ENCODE peak calls at places on chromosomes 6 and 20, in six cellular contexts. One of them, this sample, is unnamed.
A peak's percentile ranks its signal among the peaks of the same experiment; 100 is the strongest.

GRCh38 chr20:44137210-44137781 is 49.7 kb downstream of the JPH2 start:
- DNase-seq in GM12878: no peak
- DNase-seq in fibroblast of mammary gland: no peak
- DNase-seq in upper lobe of right lung: no peak
- DNase-seq in endodermal cell: peak; percentile 94
- DNase-seq in psoas muscle: peak; percentile 82
- DNase-seq in this sample: no peak

GRCh38 chr6:13581700-13582229 is 7.4 kb downstream of the SIRT5 start:
- DNase-seq in endodermal cell: no peak
- DNase-seq in upper lobe of right lung: no peak
- DNase-seq in fibroblast of mammary gland: no peak
- DNase-seq in GM12878: no peak
- DNase-seq in psoas muscle: no peak
- DNase-seq in this sample: no peak

GRCh38 chr6:8556370-8557018 is 121.1 kb upstream of the SLC35B3 start:
- DNase-seq in fibroblast of mammary gland: peak; percentile 78
- DNase-seq in GM12878: no peak
- DNase-seq in psoas muscle: no peak
- DNase-seq in upper lobe of right lung: no peak
- DNase-seq in endodermal cell: no peak
- DNase-seq in this sample: peak; percentile 3

GRCh38 chr20:23132930-23133559 is 46.9 kb upstream of the CD93 start:
- DNase-seq in fibroblast of mammary gland: no peak
- DNase-seq in GM12878: no peak
- DNase-seq in endodermal cell: no peak
- DNase-seq in psoas muscle: no peak
- DNase-seq in upper lobe of right lung: no peak
- DNase-seq in this sample: no peak

GRCh38 chr6:114844359-114844758 is 501.5 kb upstream of the HS3ST5 start:
- DNase-seq in psoas muscle: no peak
- DNase-seq in upper lobe of right lung: no peak
- DNase-seq in fibroblast of mammary gland: no peak
- DNase-seq in GM12878: no peak
- DNase-seq in endodermal cell: no peak
- DNase-seq in this sample: no peak

GRCh38 chr6:75374913-75375530 is 90.4 kb upstream of the TMEM30A start:
- DNase-seq in fibroblast of mammary gland: no peak
- DNase-seq in psoas muscle: no peak
- DNase-seq in upper lobe of right lung: no peak
- DNase-seq in endodermal cell: peak; percentile 72
- DNase-seq in GM12878: no peak
- DNase-seq in this sample: no peak

GRCh38 chr20:8129211-8129986 is 2.7 kb upstream of the PLCB1 start:
- DNase-seq in psoas muscle: no peak
- DNase-seq in GM12878: no peak
- DNase-seq in upper lobe of right lung: no peak
- DNase-seq in fibroblast of mammary gland: no peak
- DNase-seq in endodermal cell: no peak
- DNase-seq in this sample: no peak

GRCh38 chr6:124924333-124924759 is 37.9 kb upstream of the RNF217 start:
- DNase-seq in upper lobe of right lung: no peak
- DNase-seq in GM12878: no peak
- DNase-seq in fibroblast of mammary gland: no peak
- DNase-seq in psoas muscle: no peak
- DNase-seq in endodermal cell: no peak
- DNase-seq in this sample: no peak

GRCh38 chr6:150233797-150234399 is 91.1 kb downstream of the PPP1R14C start:
- DNase-seq in endodermal cell: no peak
- DNase-seq in GM12878: no peak
- DNase-seq in upper lobe of right lung: no peak
- DNase-seq in psoas muscle: no peak
- DNase-seq in fibroblast of mammary gland: no peak
- DNase-seq in this sample: no peak

GRCh38 chr6:120826253-120826652 is 508.0 kb downstream of the TBC1D32 start:
- DNase-seq in psoas muscle: no peak
- DNase-seq in endodermal cell: peak; percentile 87
- DNase-seq in upper lobe of right lung: no peak
- DNase-seq in GM12878: no peak
- DNase-seq in fibroblast of mammary gland: peak; percentile 6
- DNase-seq in this sample: no peak

GRCh38 chr6:163324928-163325784 is 89.4 kb upstream of the QKI start:
- DNase-seq in GM12878: no peak
- DNase-seq in endodermal cell: no peak
- DNase-seq in fibroblast of mammary gland: no peak
- DNase-seq in psoas muscle: no peak
- DNase-seq in upper lobe of right lung: no peak
- DNase-seq in this sample: no peak

GRCh38 chr6:160945516-160946177 is 45.9 kb upstream of the MAP3K4 start:
- DNase-seq in fibroblast of mammary gland: no peak
- DNase-seq in endodermal cell: peak; percentile 62
- DNase-seq in psoas muscle: no peak
- DNase-seq in upper lobe of right lung: no peak
- DNase-seq in GM12878: no peak
- DNase-seq in this sample: no peak

GRCh38 chr20:64232794-64233193 is 22.8 kb upstream of the PCMTD2 start:
- DNase-seq in endodermal cell: no peak
- DNase-seq in upper lobe of right lung: peak; percentile 30
- DNase-seq in GM12878: no peak
- DNase-seq in fibroblast of mammary gland: no peak
- DNase-seq in psoas muscle: peak; percentile 51
- DNase-seq in this sample: no peak

GRCh38 chr20:49850463-49851233 is 38.0 kb downstream of the SLC9A8 start:
- DNase-seq in fibroblast of mammary gland: no peak
- DNase-seq in upper lobe of right lung: no peak
- DNase-seq in psoas muscle: no peak
- DNase-seq in GM12878: no peak
- DNase-seq in endodermal cell: no peak
- DNase-seq in this sample: no peak

GRCh38 chr20:3406481-3407425 is 716 bp downstream of the DNAAF9 start:
- DNase-seq in upper lobe of right lung: peak; percentile 65
- DNase-seq in GM12878: no peak
- DNase-seq in psoas muscle: peak; percentile 75
- DNase-seq in endodermal cell: peak; percentile 64
- DNase-seq in fibroblast of mammary gland: peak; percentile 83
- DNase-seq in this sample: no peak

GRCh38 chr6:112215901-112216300 is 38.5 kb downstream of the LAMA4 start:
- DNase-seq in endodermal cell: no peak
- DNase-seq in upper lobe of right lung: no peak
- DNase-seq in psoas muscle: no peak
- DNase-seq in fibroblast of mammary gland: no peak
- DNase-seq in GM12878: no peak
- DNase-seq in this sample: no peak

GRCh38 chr6:33728438-33728837 is 16.9 kb upstream of the UQCC2 start:
- DNase-seq in upper lobe of right lung: no peak
- DNase-seq in fibroblast of mammary gland: no peak
- DNase-seq in GM12878: no peak
- DNase-seq in endodermal cell: no peak
- DNase-seq in psoas muscle: peak; percentile 77
- DNase-seq in this sample: no peak

GRCh38 chr6:153698001-153698400 is 341.0 kb upstream of the OPRM1 start:
- DNase-seq in GM12878: no peak
- DNase-seq in fibroblast of mammary gland: no peak
- DNase-seq in endodermal cell: no peak
- DNase-seq in upper lobe of right lung: no peak
- DNase-seq in psoas muscle: no peak
- DNase-seq in this sample: no peak

GRCh38 chr6:3455490-3456394 is 1.1 kb downstream of the SLC22A23 start:
- DNase-seq in endodermal cell: peak; percentile 82
- DNase-seq in GM12878: no peak
- DNase-seq in fibroblast of mammary gland: no peak
- DNase-seq in psoas muscle: peak; percentile 69
- DNase-seq in upper lobe of right lung: peak; percentile 73
- DNase-seq in this sample: no peak

GRCh38 chr6:117906454-117906904 is 585 bp upstream of the SLC35F1 start:
- DNase-seq in fibroblast of mammary gland: no peak
- DNase-seq in endodermal cell: no peak
- DNase-seq in upper lobe of right lung: no peak
- DNase-seq in psoas muscle: no peak
- DNase-seq in GM12878: peak; percentile 8
- DNase-seq in this sample: no peak
- H3K4me3 ChIP-seq in fibroblast of mammary gland: no peak overlapping the region
- H3K4me3 ChIP-seq in endodermal cell: peak overlapping the region; percentile 81
- H3K4me3 ChIP-seq in upper lobe of right lung: peak overlapping the region; percentile 25
- H3K4me3 ChIP-seq in psoas muscle: peak overlapping the region; percentile 73
- H3K4me3 ChIP-seq in GM12878: no peak overlapping the region
- H3K4me3 ChIP-seq in this sample: no peak overlapping the region

GRCh38 chr20:39283464-39283863 is 321.3 kb downstream of the DHX35 start:
- DNase-seq in endodermal cell: no peak
- DNase-seq in psoas muscle: no peak
- DNase-seq in fibroblast of mammary gland: no peak
- DNase-seq in GM12878: no peak
- DNase-seq in upper lobe of right lung: no peak
- DNase-seq in this sample: no peak
- TF ChIP-seq CTCF in endodermal cell: peak; percentile 62
- TF ChIP-seq CTCF in psoas muscle: no peak
- TF ChIP-seq CTCF in fibroblast of mammary gland: peak; percentile 6
- TF ChIP-seq CTCF in GM12878: peak; percentile 12
- TF ChIP-seq CTCF in upper lobe of right lung: no peak
- TF ChIP-seq CTCF in this sample: no peak

DNA sequence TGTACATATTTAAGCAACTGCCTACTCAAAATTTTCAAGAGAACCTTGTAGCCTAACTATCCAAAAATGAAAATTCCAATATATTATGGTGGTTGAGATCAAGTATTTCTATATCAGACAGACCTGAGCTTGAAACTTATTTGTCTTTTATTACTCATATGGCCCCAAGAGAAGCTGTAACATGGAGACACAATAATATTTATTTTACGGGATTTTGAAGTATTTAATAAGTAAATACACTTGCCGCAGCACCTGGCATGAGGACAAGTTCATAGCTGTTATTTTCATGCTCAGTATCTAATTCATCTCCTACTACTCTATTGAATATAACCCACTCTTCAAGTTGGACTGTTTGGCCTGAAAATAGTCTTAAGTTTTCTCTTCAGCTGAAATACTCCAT is 28.0 kb downstream of the PTPRK start:
- DNase-seq in upper lobe of right lung: no peak
- DNase-seq in endodermal cell: no peak
- DNase-seq in fibroblast of mammary gland: no peak
- DNase-seq in psoas muscle: no peak
- DNase-seq in GM12878: no peak
- DNase-seq in this sample: no peak
- H3K4me3 ChIP-seq in upper lobe of right lung: no peak overlapping the region
- H3K4me3 ChIP-seq in endodermal cell: peak overlapping the region; percentile 16
- H3K4me3 ChIP-seq in fibroblast of mammary gland: no peak overlapping the region
- H3K4me3 ChIP-seq in psoas muscle: peak overlapping the region; percentile 58
- H3K4me3 ChIP-seq in GM12878: no peak overlapping the region
- H3K4me3 ChIP-seq in this sample: no peak overlapping the region

GRCh38 chr6:90695316-90695715 is 108.4 kb upstream of the MAP3K7 start:
- DNase-seq in upper lobe of right lung: no peak
- DNase-seq in endodermal cell: no peak
- DNase-seq in GM12878: no peak
- DNase-seq in fibroblast of mammary gland: no peak
- DNase-seq in psoas muscle: no peak
- DNase-seq in this sample: no peak

GRCh38 chr6:90689172-90689571 is 102.3 kb upstream of the MAP3K7 start:
- DNase-seq in upper lobe of right lung: no peak
- DNase-seq in fibroblast of mammary gland: no peak
- DNase-seq in GM12878: no peak
- DNase-seq in psoas muscle: no peak
- DNase-seq in endodermal cell: no peak
- DNase-seq in this sample: no peak

GRCh38 chr6:90691823-90692222 is 105.0 kb upstream of the MAP3K7 start:
- DNase-seq in upper lobe of right lung: no peak
- DNase-seq in psoas muscle: no peak
- DNase-seq in GM12878: no peak
- DNase-seq in endodermal cell: peak; percentile 67
- DNase-seq in fibroblast of mammary gland: no peak
- DNase-seq in this sample: no peak

DNA sequence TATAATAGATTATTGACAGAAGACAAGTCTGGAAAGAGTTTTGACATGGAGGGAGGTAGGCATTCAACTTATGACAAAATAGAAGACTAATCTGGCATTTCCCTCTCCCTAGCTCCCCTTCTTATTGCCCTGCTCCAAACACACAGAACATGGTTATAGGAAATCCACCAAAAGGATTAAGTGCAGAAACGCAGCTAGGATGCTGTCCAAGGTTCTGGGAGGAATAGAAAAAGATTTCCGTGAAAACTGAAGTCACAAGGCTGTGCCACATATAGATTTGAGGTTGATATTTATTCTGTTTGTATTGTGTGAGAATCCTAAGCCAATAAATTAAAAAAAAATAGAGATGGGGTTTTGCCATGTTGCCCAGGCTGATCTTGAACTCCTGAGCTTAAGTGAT is 107.9 kb upstream of the MAP3K7 start:
- DNase-seq in GM12878: no peak
- DNase-seq in upper lobe of right lung: no peak
- DNase-seq in fibroblast of mammary gland: no peak
- DNase-seq in endodermal cell: no peak
- DNase-seq in psoas muscle: no peak
- DNase-seq in this sample: no peak
- TF ChIP-seq CTCF in GM12878: no peak
- TF ChIP-seq CTCF in upper lobe of right lung: no peak
- TF ChIP-seq CTCF in fibroblast of mammary gland: no peak
- TF ChIP-seq CTCF in endodermal cell: no peak
- TF ChIP-seq CTCF in psoas muscle: no peak
- TF ChIP-seq CTCF in this sample: no peak

GRCh38 chr6:41896280-41896679 is 1.1 kb upstream of the USP49 start:
- DNase-seq in endodermal cell: no peak
- DNase-seq in GM12878: no peak
- DNase-seq in upper lobe of right lung: no peak
- DNase-seq in fibroblast of mammary gland: no peak
- DNase-seq in psoas muscle: no peak
- DNase-seq in this sample: no peak
- H3K4me3 ChIP-seq in endodermal cell: peak overlapping the region; percentile 87
- H3K4me3 ChIP-seq in GM12878: peak overlapping the region; percentile 77
- H3K4me3 ChIP-seq in upper lobe of right lung: peak overlapping the region; percentile 95
- H3K4me3 ChIP-seq in fibroblast of mammary gland: peak overlapping the region; percentile 84
- H3K4me3 ChIP-seq in psoas muscle: peak overlapping the region; percentile 81
- H3K4me3 ChIP-seq in this sample: peak overlapping the region; percentile 63

DNA sequence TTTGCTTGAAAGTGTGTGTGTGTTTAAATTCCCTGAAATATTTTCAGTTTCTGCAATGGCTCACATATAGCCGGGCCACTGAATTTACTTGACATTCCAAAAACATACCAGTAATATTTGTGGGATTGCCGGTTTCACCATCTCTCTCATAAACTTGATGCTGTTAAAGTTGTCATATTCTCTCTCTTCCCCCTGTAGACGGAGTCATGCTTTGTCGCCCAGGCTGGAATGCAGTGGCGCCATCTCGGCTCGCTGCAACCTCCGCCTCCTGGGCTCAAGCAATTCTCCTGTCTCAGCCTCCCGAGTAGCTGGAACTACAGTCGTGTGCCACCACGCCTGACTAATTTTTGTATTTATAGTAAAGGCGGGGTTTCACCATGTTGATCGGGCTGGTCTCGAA is 122.2 kb downstream of the TIAM2 start:
- DNase-seq in psoas muscle: no peak
- DNase-seq in fibroblast of mammary gland: peak; percentile 44
- DNase-seq in GM12878: no peak
- DNase-seq in upper lobe of right lung: no peak
- DNase-seq in endodermal cell: peak; percentile 16
- DNase-seq in this sample: no peak
- TF ChIP-seq CTCF in psoas muscle: no peak
- TF ChIP-seq CTCF in fibroblast of mammary gland: no peak
- TF ChIP-seq CTCF in GM12878: no peak
- TF ChIP-seq CTCF in upper lobe of right lung: no peak
- TF ChIP-seq CTCF in endodermal cell: no peak
- TF ChIP-seq CTCF in this sample: no peak

This sample was measured in HFF-Myc.